ENCODE peak calls at places on chromosomes 3 and 15, in four cellular contexts. One of them, this sample, is unnamed.

GRCh38 chr15:60575995-60576394 is 97.1 kb upstream of the ICE2 start:
- DNase-seq in K562: no peak
- DNase-seq in HepG2: peak; percentile 69
- DNase-seq in GM12878: no peak
- DNase-seq in this sample: no peak

GRCh38 chr3:40116478-40117162 is 192.9 kb upstream of the EIF1B start:
- DNase-seq in K562: no peak
- DNase-seq in HepG2: no peak
- DNase-seq in GM12878: no peak
- DNase-seq in this sample: no peak

GRCh38 chr3:157447026-157447694 is 10.5 kb downstream of the PTX3 start:
- DNase-seq in K562: no peak
- DNase-seq in HepG2: no peak
- DNase-seq in GM12878: no peak
- DNase-seq in this sample: no peak

GRCh38 chr3:101531473-101532086 is 18.6 kb upstream of the SENP7 start:
- DNase-seq in K562: no peak
- DNase-seq in HepG2: no peak
- DNase-seq in GM12878: no peak
- DNase-seq in this sample: no peak

GRCh38 chr3:150798122-150798618 is 35.2 kb upstream of the SIAH2 start:
- DNase-seq in K562: no peak
- DNase-seq in HepG2: peak; percentile 49
- DNase-seq in GM12878: no peak
- DNase-seq in this sample: no peak

GRCh38 chr3:47664519-47664918 is 85.9 kb upstream of the CSPG5 start:
- DNase-seq in K562: no peak
- DNase-seq in HepG2: peak; percentile 14
- DNase-seq in GM12878: no peak
- DNase-seq in this sample: no peak

GRCh38 chr3:69524826-69525225 is 138.9 kb upstream of the FRMD4B start:
- DNase-seq in K562: no peak
- DNase-seq in HepG2: no peak
- DNase-seq in GM12878: no peak
- DNase-seq in this sample: no peak

GRCh38 chr3:5301671-5302297 is 114.3 kb downstream of the EDEM1 start:
- DNase-seq in K562: no peak
- DNase-seq in HepG2: no peak
- DNase-seq in GM12878: no peak
- DNase-seq in this sample: no peak

GRCh38 chr3:171640520-171641412 is 169.5 kb downstream of the PLD1 start:
- DNase-seq in K562: no peak
- DNase-seq in HepG2: peak; percentile 25
- DNase-seq in GM12878: no peak
- DNase-seq in this sample: peak; percentile 23

GRCh38 chr15:67267440-67267839 is 12.9 kb downstream of the IQCH start:
- DNase-seq in K562: no peak
- DNase-seq in HepG2: no peak
- DNase-seq in GM12878: no peak
- DNase-seq in this sample: no peak

GRCh38 chr3:119934250-119934649 is 152.3 kb downstream of the NR1I2 start:
- DNase-seq in K562: no peak
- DNase-seq in HepG2: no peak
- DNase-seq in GM12878: no peak
- DNase-seq in this sample: no peak

GRCh38 chr3:9553949-9554513 is 409 bp upstream of the LHFPL4 start:
- DNase-seq in K562: no peak
- DNase-seq in HepG2: no peak
- DNase-seq in GM12878: no peak
- DNase-seq in this sample: peak; percentile 16

GRCh38 chr15:78076231-78077052 is 1.1 kb downstream of the TBC1D2B start:
- DNase-seq in K562: no peak
- DNase-seq in HepG2: no peak
- DNase-seq in GM12878: no peak
- DNase-seq in this sample: no peak
- TF ChIP-seq CBFB in K562: no peak
- TF ChIP-seq CBFB in HepG2: no peak
- TF ChIP-seq CBFB in GM12878: no peak
- TF ChIP-seq CBFB in this sample: no peak

GRCh38 chr15:31563421-31563820 is 236.8 kb downstream of the KLF13 start:
- DNase-seq in K562: no peak
- DNase-seq in HepG2: no peak
- DNase-seq in GM12878: no peak
- DNase-seq in this sample: no peak

GRCh38 chr15:31569836-31570235 is 243.2 kb downstream of the KLF13 start:
- DNase-seq in K562: no peak
- DNase-seq in HepG2: no peak
- DNase-seq in GM12878: no peak
- DNase-seq in this sample: no peak

GRCh38 chr15:31571676-31572075 is 245.0 kb downstream of the KLF13 start:
- DNase-seq in K562: no peak
- DNase-seq in HepG2: no peak
- DNase-seq in GM12878: no peak
- DNase-seq in this sample: no peak

GRCh38 chr15:31570591-31570990 is 244.0 kb downstream of the KLF13 start:
- DNase-seq in K562: no peak
- DNase-seq in HepG2: no peak
- DNase-seq in GM12878: no peak
- DNase-seq in this sample: no peak

GRCh38 chr15:31567861-31568260 is 241.2 kb downstream of the KLF13 start:
- DNase-seq in K562: no peak
- DNase-seq in HepG2: no peak
- DNase-seq in GM12878: no peak
- DNase-seq in this sample: no peak
- TF ChIP-seq CBFB in K562: no peak
- TF ChIP-seq CBFB in HepG2: no peak
- TF ChIP-seq CBFB in GM12878: no peak
- TF ChIP-seq CBFB in this sample: no peak

GRCh38 chr3:105832618-105833017 is 36.2 kb downstream of the CBLB start:
- DNase-seq in K562: no peak
- DNase-seq in HepG2: no peak
- DNase-seq in GM12878: no peak
- DNase-seq in this sample: no peak
- TF ChIP-seq CBFB in K562: no peak
- TF ChIP-seq CBFB in HepG2: no peak
- TF ChIP-seq CBFB in GM12878: no peak
- TF ChIP-seq CBFB in this sample: no peak

GRCh38 chr3:166663194-166663593 is 716.9 kb downstream of the ZBBX start:
- DNase-seq in K562: no peak
- DNase-seq in HepG2: no peak
- DNase-seq in GM12878: no peak
- DNase-seq in this sample: no peak
- TF ChIP-seq CBFB in K562: no peak
- TF ChIP-seq CBFB in HepG2: no peak
- TF ChIP-seq CBFB in GM12878: no peak
- TF ChIP-seq CBFB in this sample: no peak

DNA sequence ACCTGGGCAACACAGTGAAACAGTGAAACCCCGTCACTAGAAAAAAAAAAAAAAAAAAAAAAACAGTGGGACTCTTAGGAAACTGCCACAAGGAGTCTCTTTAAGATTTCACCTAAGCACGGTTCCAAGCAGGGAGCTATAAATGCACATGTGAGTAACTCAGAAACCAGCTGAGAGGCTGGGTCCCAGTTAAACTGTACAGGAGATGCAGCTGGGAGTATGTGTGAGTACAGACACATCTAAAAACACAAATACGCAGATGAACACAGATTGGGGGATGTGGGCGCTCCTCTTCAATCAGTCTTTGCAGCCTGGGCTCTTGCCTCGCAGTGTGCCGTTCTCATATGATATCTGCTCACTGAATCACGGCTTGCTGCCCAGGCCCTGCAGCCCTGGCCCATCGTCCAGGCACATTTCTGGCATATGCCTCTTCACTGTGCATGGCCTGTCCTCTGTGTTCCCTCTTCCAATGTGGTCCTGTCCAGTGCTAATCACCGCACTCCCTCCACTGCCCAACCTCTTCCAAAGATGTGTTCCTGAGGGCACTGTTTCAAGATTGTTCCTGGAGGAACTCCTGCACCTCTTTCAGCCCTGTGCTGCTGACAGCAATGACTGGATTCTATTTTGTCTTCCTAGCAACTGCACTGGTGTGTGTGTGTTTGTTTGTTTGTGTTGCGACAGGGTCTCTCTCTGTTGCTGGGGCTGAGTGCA is 17.2 kb downstream of the CA12 start:
- DNase-seq in K562: no peak
- DNase-seq in HepG2: no peak
- DNase-seq in GM12878: no peak
- DNase-seq in this sample: no peak
- TF ChIP-seq CBFB in K562: no peak
- TF ChIP-seq CBFB in HepG2: no peak
- TF ChIP-seq CBFB in GM12878: no peak
- TF ChIP-seq CBFB in this sample: no peak

GRCh38 chr15:39582286-39582976 is 1.6 kb downstream of the THBS1 start:
- DNase-seq in K562: no peak
- DNase-seq in HepG2: no peak
- DNase-seq in GM12878: no peak
- DNase-seq in this sample: no peak

GRCh38 chr15:39584662-39585393 is 3.9 kb downstream of the THBS1 start:
- DNase-seq in K562: no peak
- DNase-seq in HepG2: no peak
- DNase-seq in GM12878: no peak
- DNase-seq in this sample: no peak

GRCh38 chr15:39582977-39583585 is 2.2 kb downstream of the THBS1 start:
- DNase-seq in K562: no peak
- DNase-seq in HepG2: no peak
- DNase-seq in GM12878: no peak
- DNase-seq in this sample: no peak

GRCh38 chr15:39584266-39584659 is 3.4 kb downstream of the THBS1 start:
- DNase-seq in K562: no peak
- DNase-seq in HepG2: no peak
- DNase-seq in GM12878: no peak
- DNase-seq in this sample: no peak

GRCh38 chr15:39583586-39584265 is 2.8 kb downstream of the THBS1 start:
- DNase-seq in K562: peak; percentile 38
- DNase-seq in HepG2: peak; percentile 25
- DNase-seq in GM12878: no peak
- DNase-seq in this sample: peak; percentile 57
- TF ChIP-seq CBFB in K562: no peak
- TF ChIP-seq CBFB in HepG2: no peak
- TF ChIP-seq CBFB in GM12878: no peak
- TF ChIP-seq CBFB in this sample: no peak

GRCh38 chr3:196210673-196211556 is at the start of gene ZDHHC19:
- DNase-seq in K562: no peak
- DNase-seq in HepG2: no peak
- DNase-seq in GM12878: no peak
- DNase-seq in this sample: no peak

GRCh38 chr3:196207833-196208607 is 3.2 kb downstream of the ZDHHC19 start:
- DNase-seq in K562: peak; percentile 100
- DNase-seq in HepG2: no peak
- DNase-seq in GM12878: no peak
- DNase-seq in this sample: peak; percentile 94

GRCh38 chr3:196203833-196204232 is 7.4 kb downstream of the ZDHHC19 start:
- DNase-seq in K562: no peak
- DNase-seq in HepG2: no peak
- DNase-seq in GM12878: no peak
- DNase-seq in this sample: no peak

GRCh38 chr3:196208942-196209695 is 2.1 kb downstream of the ZDHHC19 start:
- DNase-seq in K562: no peak
- DNase-seq in HepG2: no peak
- DNase-seq in GM12878: no peak
- DNase-seq in this sample: no peak

GRCh38 chr3:196207159-196207832 is 3.9 kb downstream of the ZDHHC19 start:
- DNase-seq in K562: peak; percentile 96
- DNase-seq in HepG2: no peak
- DNase-seq in GM12878: no peak
- DNase-seq in this sample: no peak
- TF ChIP-seq CBFB in K562: peak; percentile 59
- TF ChIP-seq CBFB in HepG2: no peak
- TF ChIP-seq CBFB in GM12878: no peak
- TF ChIP-seq CBFB in this sample: no peak

This sample was measured in WTC11.